ENCODE peak calls at places on chromosome 15, in nine cellular contexts. I is hepatocyte, N is HCT116, K is heart right ventricle, L is stomach, Z is psoas muscle, U is IMR-90, Q is tibial artery, J is neuronal stem cell. V is an unnamed sample. For H3K27me3 and H3K4me1, the result is how much of the 10 kb centered on the place peaks cover.

GRCh38 chr15:66411190-66411589 is 24.5 kb downstream of the MAP2K1 start:
- DNase-seq in Z (no peak), Q (no peak), N (no peak), I (no peak), K (no peak), L (no peak), U (no peak), J (no peak), V (no peak)

GRCh38 chr15:101499863-101500713 is 10.6 kb upstream of the PCSK6 start:
- DNase-seq in J (no peak), K (peak), I (no peak), L (peak), U (no peak), N (no peak), Z (peak), Q (no peak), V (no peak)

GRCh38 chr15:100060276-100060926 is 281.4 kb downstream of the ADAMTS17 start:
- DNase-seq in N (no peak), K (peak), Q (no peak), L (peak), J (no peak), U (peak), I (no peak), Z (no peak), V (no peak)

GRCh38 chr15:63968700-63969099 is 77.6 kb downstream of the DAPK2 start:
- DNase-seq in I (no peak), J (no peak), Q (no peak), L (no peak), Z (no peak), N (no peak), U (no peak), K (no peak), V (no peak)

GRCh38 chr15:36970522-36970921 is 129.8 kb downstream of the MEIS2 start:
- DNase-seq in I (peak), U (no peak), J (no peak), Q (no peak), K (no peak), L (no peak), Z (no peak), N (no peak), V (no peak)

GRCh38 chr15:56659197-56659596 is 74.1 kb downstream of the ZNF280D start:
- DNase-seq in Z (no peak), J (no peak), I (no peak), L (no peak), N (no peak), K (no peak), U (no peak), Q (no peak), V (no peak)

GRCh38 chr15:42220216-42220615 is 12.1 kb upstream of the VPS39 start:
- DNase-seq in U (no peak), Q (no peak), L (no peak), J (no peak), I (no peak), N (no peak), K (no peak), Z (no peak), V (no peak)

GRCh38 chr15:91780387-91780786 is 73.1 kb upstream of the SLCO3A1 start:
- DNase-seq in Q (no peak), I (no peak), L (no peak), N (no peak), K (no peak), U (no peak), J (no peak), Z (no peak), V (no peak)

GRCh38 chr15:63447277-63447676 is 57.1 kb upstream of the USP3 start:
- DNase-seq in I (no peak), K (no peak), Z (no peak), L (no peak), Q (no peak), N (no peak), U (no peak), J (no peak), V (no peak)

GRCh38 chr15:42087460-42087859 is 6.9 kb downstream of the PLA2G4D start:
- DNase-seq in N (no peak), L (peak), J (no peak), I (no peak), Q (no peak), Z (no peak), U (no peak), K (no peak), V (no peak)

GRCh38 chr15:29115093-29115991 is 154.3 kb downstream of the NSMCE3 start:
- DNase-seq in Q (no peak), Z (no peak), N (no peak), I (peak), J (no peak), L (no peak), U (no peak), K (no peak), V (no peak)

GRCh38 chr15:65211157-65211982 is at the start of gene CILP:
- DNase-seq in Q (no peak), I (peak), J (no peak), Z (peak), K (peak), N (no peak), U (peak), L (no peak), V (no peak)

GRCh38 chr15:40047413-40048154 is 8.6 kb upstream of the SRP14 start:
- DNase-seq in K (peak), U (peak), Q (peak), J (no peak), Z (peak), I (peak), L (peak), N (no peak), V (peak)

GRCh38 chr15:91885714-91886265 is 32.3 kb downstream of the SLCO3A1 start:
- DNase-seq in L (no peak), N (no peak), K (no peak), J (no peak), U (no peak), I (no peak), Q (no peak), Z (no peak), V (no peak)

GRCh38 chr15:77187751-77188464 is 117.0 kb upstream of the TSPAN3 start:
- DNase-seq in J (no peak), Z (no peak), Q (no peak), L (no peak), I (no peak), U (peak), N (no peak), K (peak), V (no peak)

GRCh38 chr15:31792611-31793199 is 237.6 kb upstream of the CHRNA7 start:
- DNase-seq in I (no peak), U (no peak), K (no peak), L (no peak), N (no peak), Z (no peak), Q (no peak), J (no peak), V (no peak)

GRCh38 chr15:101143321-101143720 is 108.5 kb downstream of the CHSY1 start:
- DNase-seq in J (no peak), N (no peak), I (no peak), Z (no peak), K (no peak), L (no peak), U (no peak), Q (peak), V (no peak)

GRCh38 chr15:52737720-52738119 is 52.4 kb downstream of the ONECUT1 start:
- DNase-seq in Q (no peak), I (no peak), N (no peak), Z (no peak), K (no peak), U (no peak), J (no peak), L (no peak), V (no peak)

DNA sequence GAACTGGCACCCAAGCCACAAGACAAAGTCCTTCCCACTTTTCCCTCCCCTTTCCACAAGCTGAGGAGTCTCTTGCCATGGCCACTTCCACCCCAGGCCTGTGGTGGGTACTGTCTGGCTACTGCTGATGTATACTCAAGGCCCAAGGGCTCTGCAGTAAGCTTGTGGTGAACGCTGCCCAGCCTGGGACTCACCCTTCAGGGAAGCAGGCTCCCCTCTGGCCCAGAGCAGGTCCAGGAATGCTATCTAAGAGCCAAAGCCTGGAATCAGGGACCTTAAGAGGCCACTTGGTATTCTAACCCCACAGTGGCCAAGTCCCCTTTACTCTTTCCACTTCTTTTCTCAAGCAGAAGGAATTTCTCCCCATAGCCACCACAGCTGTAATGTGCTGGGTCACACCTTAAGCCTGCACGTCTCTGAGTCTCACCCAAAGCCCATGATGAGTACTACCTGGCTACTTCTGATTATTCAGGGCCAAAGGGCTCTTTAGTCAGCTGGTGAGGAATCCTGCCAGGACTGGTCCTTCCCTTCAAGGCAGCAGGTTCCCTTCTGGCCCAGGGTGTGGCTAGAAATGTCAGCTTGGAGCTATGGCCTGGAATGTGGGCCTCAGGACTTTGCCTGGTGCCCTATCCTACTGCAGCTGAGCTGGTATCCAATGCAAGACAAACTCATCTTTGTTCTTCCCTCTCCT is 4.0 kb downstream of the PATL2 start:
- DNase-seq in Q (no peak), K (no peak), I (peak), N (no peak), L (peak), Z (no peak), J (no peak), U (no peak), V (no peak)
- H3K27me3 ChIP-seq in Q (under half), K (under half), I (under half), N (under half), L (under half), Z (under half), J (under half), U (under half), V (under half)

DNA sequence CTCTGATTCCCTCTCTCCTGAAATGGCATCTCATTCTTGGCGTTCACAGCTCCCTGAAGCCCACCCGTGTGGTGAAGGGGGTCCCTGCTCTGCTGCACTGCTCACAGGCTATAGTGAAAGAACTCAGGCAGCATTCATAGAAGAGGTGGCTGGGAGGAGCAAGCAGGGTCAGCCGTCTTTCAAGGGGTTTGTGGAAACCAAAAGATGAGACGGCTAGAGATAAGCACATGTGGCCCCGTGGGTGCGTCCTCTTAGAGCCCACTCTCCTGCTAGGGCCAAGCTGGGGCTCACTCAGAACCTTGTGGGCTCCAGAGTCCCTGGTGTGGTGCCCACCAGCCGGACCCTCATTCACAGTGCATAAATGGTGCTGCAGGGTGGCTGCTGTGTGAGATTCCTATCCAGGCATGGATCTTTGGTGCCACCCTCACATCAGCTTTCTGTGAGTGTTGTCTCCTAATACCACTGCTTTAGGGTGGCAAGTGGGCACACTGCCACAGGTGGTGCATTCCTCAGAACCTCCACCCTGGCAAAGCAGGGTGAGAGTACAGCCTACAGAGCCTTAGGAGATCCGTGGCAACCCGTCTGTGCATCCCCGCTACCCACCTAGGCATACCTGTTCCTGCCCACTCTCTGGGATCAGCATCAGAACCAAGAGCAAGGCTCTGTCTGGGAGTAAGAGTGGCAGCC is 11.2 kb upstream of the SEMA4B start:
- DNase-seq in U (no peak), L (no peak), N (no peak), Q (no peak), Z (no peak), I (peak), K (no peak), J (no peak), V (no peak)
- H3K4me1 ChIP-seq in U (under half), L (half or more), N (half or more), Q (half or more), Z (under half), I (under half), K (under half), J (under half), V (under half)

GRCh38 chr15:70528816-70529215 is 234.5 kb downstream of the UACA start:
- DNase-seq in U (no peak), J (no peak), Z (no peak), L (no peak), I (no peak), K (no peak), Q (no peak), N (no peak), V (no peak)
- H3K27me3 ChIP-seq in U (half or more), J (under half), Z (under half), L (under half), I (under half), K (under half), Q (under half), N (under half), V (half or more)

GRCh38 chr15:84894743-84895425 is 10.4 kb downstream of the SLC28A1 start:
- DNase-seq in Z (no peak), L (no peak), Q (no peak), K (no peak), N (no peak), U (no peak), I (no peak), J (no peak), V (no peak)
- H3K4me1 ChIP-seq in Z (under half), L (under half), Q (under half), K (under half), N (under half), U (under half), I (under half), J (under half), V (under half)

GRCh38 chr15:69718445-69718844 is 265.8 kb downstream of the RPLP1 start:
- DNase-seq in Z (no peak), K (no peak), Q (no peak), L (no peak), U (no peak), J (no peak), I (no peak), N (no peak), V (no peak)

GRCh38 chr15:69718916-69719315 is 266.3 kb downstream of the RPLP1 start:
- DNase-seq in N (no peak), K (peak), J (no peak), L (no peak), U (no peak), I (no peak), Q (peak), Z (no peak), V (no peak)

GRCh38 chr15:69722924-69723323 is 270.3 kb downstream of the RPLP1 start:
- DNase-seq in U (no peak), J (no peak), K (no peak), N (no peak), Q (no peak), L (no peak), Z (no peak), I (no peak), V (no peak)

GRCh38 chr15:69723404-69724097 is 270.9 kb downstream of the RPLP1 start:
- DNase-seq in K (no peak), N (no peak), Q (no peak), U (no peak), L (no peak), J (no peak), I (no peak), Z (peak), V (no peak)

DNA sequence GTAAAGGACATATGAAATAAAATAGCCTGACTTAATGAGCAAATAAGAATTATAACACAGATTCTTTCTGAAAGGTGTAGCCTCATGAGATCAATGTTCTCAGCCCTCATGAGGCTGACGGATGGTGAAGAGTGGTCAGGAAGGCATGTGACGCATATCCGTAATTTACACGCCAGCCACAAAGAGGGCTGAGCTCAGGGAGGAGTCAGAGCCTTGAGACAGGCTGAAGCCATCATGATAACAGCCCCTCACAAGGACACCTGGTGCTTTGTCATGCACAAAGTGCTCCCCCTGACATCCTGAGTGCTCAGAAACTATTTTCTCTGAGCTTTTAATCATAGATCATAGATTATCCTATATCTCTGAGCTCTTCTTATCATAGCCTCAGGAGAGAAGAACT is 266.9 kb downstream of the RPLP1 start:
- DNase-seq in I (no peak), Q (no peak), L (peak), U (no peak), Z (no peak), K (peak), N (no peak), J (no peak), V (no peak)
- H3K27me3 ChIP-seq in I (under half), Q (under half), L (under half), U (half or more), Z (under half), K (under half), N (under half), J (under half), V (under half)